ENCODE peak calls at places on chromosome 21, in four cellular contexts. R, E, U and K are unnamed samples.

GRCh38 chr21:19322360-19322759 is 918.8 kb upstream of the TMPRSS15 start:
- DNase-seq in E (no peak), U (no peak), R (no peak), K (no peak)

GRCh38 chr21:35138665-35139381 is 89.7 kb upstream of the RUNX1 start:
- DNase-seq in U (no peak), E (peak; percentile 74), R (peak; percentile 44), K (peak; percentile 99)

GRCh38 chr21:34996304-34997081 is 52.6 kb downstream of the RUNX1 start:
- DNase-seq in U (peak; percentile 50), R (no peak), E (no peak), K (no peak)

GRCh38 chr21:42220138-42220701 is 1.3 kb downstream of the ABCG1 start:
- DNase-seq in R (peak; percentile 63), E (no peak), U (peak; percentile 59), K (peak; percentile 22)

GRCh38 chr21:25997788-25998611 is 172.6 kb downstream of the APP start:
- DNase-seq in U (no peak), E (no peak), R (no peak), K (no peak)

GRCh38 chr21:40841524-40842196 is 5.3 kb downstream of the DSCAM start:
- DNase-seq in U (peak; percentile 43), R (no peak), E (no peak), K (peak; percentile 37)

GRCh38 chr21:46154155-46154954 is 1.0 kb downstream of the FTCD start:
- DNase-seq in U (no peak), E (no peak), R (no peak), K (no peak)

GRCh38 chr21:42319368-42319767 is 4.2 kb upstream of the TFF3 start:
- DNase-seq in E (no peak), R (no peak), U (no peak), K (no peak)